ENCODE peak calls at places on chromosomes 12 and 14, in ten cellular contexts. One of them, this sample, is unnamed.

GRCh38 chr12:27548301-27549199 is 24.5 kb downstream of the PPFIBP1 start:
- DNase-seq in fibroblast of lung: no peak
- DNase-seq in LoVo: no peak
- DNase-seq in activated naive CD4-positive, alpha-beta T cell treated with anti-CD3 and anti-CD28 coated beads, Interleukin-2, amount 50 U/mL, for 72 hours: no peak
- DNase-seq in stimulated activated CD4-positive, alpha-beta T cell treated with anti-CD3 and anti-CD28 coated beads, Interleukin-1b, Interleukin-23, amount 100 ng/mL, for 24 hours: no peak
- DNase-seq in GM03348: no peak
- DNase-seq in Caki2: no peak
- DNase-seq in esophagus squamous epithelium: no peak
- DNase-seq in stimulated activated CD8-positive, alpha-beta memory T cell treated with anti-CD3 and anti-CD28 coated beads, Interleukin-4, amount 100 ng/mL, for 4 hours: no peak
- DNase-seq in activated gamma-delta T cell treated with Interleukin-2 at 50 U/mL for 16 hours: no peak
- DNase-seq in this sample: no peak

GRCh38 chr12:56286044-56286830 is 13.9 kb downstream of the CS start:
- DNase-seq in stimulated activated CD4-positive, alpha-beta T cell treated with anti-CD3 and anti-CD28 coated beads, Interleukin-1b, Interleukin-23, amount 100 ng/mL, for 24 hours: no peak
- DNase-seq in LoVo: no peak
- DNase-seq in fibroblast of lung: no peak
- DNase-seq in Caki2: peak; percentile 22
- DNase-seq in GM03348: no peak
- DNase-seq in activated naive CD4-positive, alpha-beta T cell treated with anti-CD3 and anti-CD28 coated beads, Interleukin-2, amount 50 U/mL, for 72 hours: no peak
- DNase-seq in stimulated activated CD8-positive, alpha-beta memory T cell treated with anti-CD3 and anti-CD28 coated beads, Interleukin-4, amount 100 ng/mL, for 4 hours: no peak
- DNase-seq in activated gamma-delta T cell treated with Interleukin-2 at 50 U/mL for 16 hours: no peak
- DNase-seq in esophagus squamous epithelium: no peak
- DNase-seq in this sample: no peak

GRCh38 chr12:1845427-1845826 is 25.1 kb downstream of the LRTM2 start:
- DNase-seq in LoVo: no peak
- DNase-seq in activated gamma-delta T cell treated with Interleukin-2 at 50 U/mL for 16 hours: no peak
- DNase-seq in activated naive CD4-positive, alpha-beta T cell treated with anti-CD3 and anti-CD28 coated beads, Interleukin-2, amount 50 U/mL, for 72 hours: no peak
- DNase-seq in stimulated activated CD8-positive, alpha-beta memory T cell treated with anti-CD3 and anti-CD28 coated beads, Interleukin-4, amount 100 ng/mL, for 4 hours: no peak
- DNase-seq in fibroblast of lung: no peak
- DNase-seq in GM03348: no peak
- DNase-seq in Caki2: no peak
- DNase-seq in stimulated activated CD4-positive, alpha-beta T cell treated with anti-CD3 and anti-CD28 coated beads, Interleukin-1b, Interleukin-23, amount 100 ng/mL, for 24 hours: no peak
- DNase-seq in esophagus squamous epithelium: no peak
- DNase-seq in this sample: no peak

GRCh38 chr14:102594514-102595175 is 2.2 kb downstream of the RCOR1 start:
- DNase-seq in GM03348: peak; percentile 78
- DNase-seq in stimulated activated CD4-positive, alpha-beta T cell treated with anti-CD3 and anti-CD28 coated beads, Interleukin-1b, Interleukin-23, amount 100 ng/mL, for 24 hours: no peak
- DNase-seq in Caki2: peak; percentile 45
- DNase-seq in fibroblast of lung: peak; percentile 74
- DNase-seq in activated naive CD4-positive, alpha-beta T cell treated with anti-CD3 and anti-CD28 coated beads, Interleukin-2, amount 50 U/mL, for 72 hours: peak; percentile 67
- DNase-seq in activated gamma-delta T cell treated with Interleukin-2 at 50 U/mL for 16 hours: peak; percentile 49
- DNase-seq in esophagus squamous epithelium: no peak
- DNase-seq in stimulated activated CD8-positive, alpha-beta memory T cell treated with anti-CD3 and anti-CD28 coated beads, Interleukin-4, amount 100 ng/mL, for 4 hours: peak; percentile 23
- DNase-seq in LoVo: peak; percentile 78
- DNase-seq in this sample: peak; percentile 90

GRCh38 chr12:132510111-132510724 is 20.3 kb downstream of the FBRSL1 start:
- DNase-seq in fibroblast of lung: no peak
- DNase-seq in stimulated activated CD8-positive, alpha-beta memory T cell treated with anti-CD3 and anti-CD28 coated beads, Interleukin-4, amount 100 ng/mL, for 4 hours: no peak
- DNase-seq in Caki2: no peak
- DNase-seq in stimulated activated CD4-positive, alpha-beta T cell treated with anti-CD3 and anti-CD28 coated beads, Interleukin-1b, Interleukin-23, amount 100 ng/mL, for 24 hours: no peak
- DNase-seq in LoVo: no peak
- DNase-seq in GM03348: no peak
- DNase-seq in activated gamma-delta T cell treated with Interleukin-2 at 50 U/mL for 16 hours: no peak
- DNase-seq in activated naive CD4-positive, alpha-beta T cell treated with anti-CD3 and anti-CD28 coated beads, Interleukin-2, amount 50 U/mL, for 72 hours: no peak
- DNase-seq in esophagus squamous epithelium: no peak
- DNase-seq in this sample: no peak

GRCh38 chr12:60112778-60113177 is 516.9 kb downstream of the SLC16A7 start:
- DNase-seq in fibroblast of lung: no peak
- DNase-seq in Caki2: no peak
- DNase-seq in LoVo: no peak
- DNase-seq in stimulated activated CD8-positive, alpha-beta memory T cell treated with anti-CD3 and anti-CD28 coated beads, Interleukin-4, amount 100 ng/mL, for 4 hours: no peak
- DNase-seq in activated gamma-delta T cell treated with Interleukin-2 at 50 U/mL for 16 hours: no peak
- DNase-seq in activated naive CD4-positive, alpha-beta T cell treated with anti-CD3 and anti-CD28 coated beads, Interleukin-2, amount 50 U/mL, for 72 hours: no peak
- DNase-seq in esophagus squamous epithelium: no peak
- DNase-seq in stimulated activated CD4-positive, alpha-beta T cell treated with anti-CD3 and anti-CD28 coated beads, Interleukin-1b, Interleukin-23, amount 100 ng/mL, for 24 hours: no peak
- DNase-seq in GM03348: no peak
- DNase-seq in this sample: no peak

GRCh38 chr12:123966596-123966995 is 6.0 kb downstream of the CCDC92 start:
- DNase-seq in stimulated activated CD8-positive, alpha-beta memory T cell treated with anti-CD3 and anti-CD28 coated beads, Interleukin-4, amount 100 ng/mL, for 4 hours: no peak
- DNase-seq in GM03348: peak; percentile 73
- DNase-seq in fibroblast of lung: peak; percentile 41
- DNase-seq in LoVo: no peak
- DNase-seq in activated naive CD4-positive, alpha-beta T cell treated with anti-CD3 and anti-CD28 coated beads, Interleukin-2, amount 50 U/mL, for 72 hours: no peak
- DNase-seq in Caki2: peak; percentile 6
- DNase-seq in stimulated activated CD4-positive, alpha-beta T cell treated with anti-CD3 and anti-CD28 coated beads, Interleukin-1b, Interleukin-23, amount 100 ng/mL, for 24 hours: no peak
- DNase-seq in esophagus squamous epithelium: no peak
- DNase-seq in activated gamma-delta T cell treated with Interleukin-2 at 50 U/mL for 16 hours: no peak
- DNase-seq in this sample: no peak

GRCh38 chr12:13959131-13959734 is 22.2 kb downstream of the GRIN2B start:
- DNase-seq in esophagus squamous epithelium: no peak
- DNase-seq in Caki2: peak; percentile 70
- DNase-seq in LoVo: peak; percentile 27
- DNase-seq in stimulated activated CD8-positive, alpha-beta memory T cell treated with anti-CD3 and anti-CD28 coated beads, Interleukin-4, amount 100 ng/mL, for 4 hours: no peak
- DNase-seq in stimulated activated CD4-positive, alpha-beta T cell treated with anti-CD3 and anti-CD28 coated beads, Interleukin-1b, Interleukin-23, amount 100 ng/mL, for 24 hours: no peak
- DNase-seq in activated gamma-delta T cell treated with Interleukin-2 at 50 U/mL for 16 hours: no peak
- DNase-seq in fibroblast of lung: no peak
- DNase-seq in activated naive CD4-positive, alpha-beta T cell treated with anti-CD3 and anti-CD28 coated beads, Interleukin-2, amount 50 U/mL, for 72 hours: no peak
- DNase-seq in GM03348: no peak
- DNase-seq in this sample: no peak

GRCh38 chr14:94689218-94689984 is 77.2 kb downstream of the SERPINA3 start:
- DNase-seq in GM03348: peak; percentile 93
- DNase-seq in Caki2: peak; percentile 39
- DNase-seq in activated gamma-delta T cell treated with Interleukin-2 at 50 U/mL for 16 hours: peak; percentile 16
- DNase-seq in stimulated activated CD8-positive, alpha-beta memory T cell treated with anti-CD3 and anti-CD28 coated beads, Interleukin-4, amount 100 ng/mL, for 4 hours: no peak
- DNase-seq in esophagus squamous epithelium: no peak
- DNase-seq in activated naive CD4-positive, alpha-beta T cell treated with anti-CD3 and anti-CD28 coated beads, Interleukin-2, amount 50 U/mL, for 72 hours: peak; percentile 85
- DNase-seq in fibroblast of lung: peak; percentile 48
- DNase-seq in LoVo: peak; percentile 37
- DNase-seq in stimulated activated CD4-positive, alpha-beta T cell treated with anti-CD3 and anti-CD28 coated beads, Interleukin-1b, Interleukin-23, amount 100 ng/mL, for 24 hours: peak; percentile 5
- DNase-seq in this sample: peak; percentile 71

GRCh38 chr14:87133073-87133815 is 859.7 kb downstream of the GALC start:
- DNase-seq in Caki2: peak; percentile 68
- DNase-seq in LoVo: no peak
- DNase-seq in activated gamma-delta T cell treated with Interleukin-2 at 50 U/mL for 16 hours: no peak
- DNase-seq in fibroblast of lung: peak; percentile 79
- DNase-seq in activated naive CD4-positive, alpha-beta T cell treated with anti-CD3 and anti-CD28 coated beads, Interleukin-2, amount 50 U/mL, for 72 hours: no peak
- DNase-seq in GM03348: peak; percentile 77
- DNase-seq in stimulated activated CD4-positive, alpha-beta T cell treated with anti-CD3 and anti-CD28 coated beads, Interleukin-1b, Interleukin-23, amount 100 ng/mL, for 24 hours: no peak
- DNase-seq in stimulated activated CD8-positive, alpha-beta memory T cell treated with anti-CD3 and anti-CD28 coated beads, Interleukin-4, amount 100 ng/mL, for 4 hours: no peak
- DNase-seq in esophagus squamous epithelium: no peak
- DNase-seq in this sample: no peak

GRCh38 chr12:122085571-122085970 is 7.0 kb downstream of the MLXIP start:
- DNase-seq in stimulated activated CD4-positive, alpha-beta T cell treated with anti-CD3 and anti-CD28 coated beads, Interleukin-1b, Interleukin-23, amount 100 ng/mL, for 24 hours: no peak
- DNase-seq in GM03348: no peak
- DNase-seq in LoVo: no peak
- DNase-seq in Caki2: no peak
- DNase-seq in activated gamma-delta T cell treated with Interleukin-2 at 50 U/mL for 16 hours: no peak
- DNase-seq in fibroblast of lung: no peak
- DNase-seq in stimulated activated CD8-positive, alpha-beta memory T cell treated with anti-CD3 and anti-CD28 coated beads, Interleukin-4, amount 100 ng/mL, for 4 hours: no peak
- DNase-seq in esophagus squamous epithelium: no peak
- DNase-seq in activated naive CD4-positive, alpha-beta T cell treated with anti-CD3 and anti-CD28 coated beads, Interleukin-2, amount 50 U/mL, for 72 hours: no peak
- DNase-seq in this sample: no peak

GRCh38 chr14:74563233-74563585 is 48.8 kb downstream of the LTBP2 start:
- DNase-seq in esophagus squamous epithelium: no peak
- DNase-seq in stimulated activated CD8-positive, alpha-beta memory T cell treated with anti-CD3 and anti-CD28 coated beads, Interleukin-4, amount 100 ng/mL, for 4 hours: no peak
- DNase-seq in activated naive CD4-positive, alpha-beta T cell treated with anti-CD3 and anti-CD28 coated beads, Interleukin-2, amount 50 U/mL, for 72 hours: no peak
- DNase-seq in stimulated activated CD4-positive, alpha-beta T cell treated with anti-CD3 and anti-CD28 coated beads, Interleukin-1b, Interleukin-23, amount 100 ng/mL, for 24 hours: no peak
- DNase-seq in GM03348: no peak
- DNase-seq in activated gamma-delta T cell treated with Interleukin-2 at 50 U/mL for 16 hours: no peak
- DNase-seq in Caki2: peak; percentile 56
- DNase-seq in fibroblast of lung: peak; percentile 91
- DNase-seq in LoVo: no peak
- DNase-seq in this sample: no peak

GRCh38 chr12:24012528-24012927 is 63.1 kb upstream of the SOX5 start:
- DNase-seq in stimulated activated CD8-positive, alpha-beta memory T cell treated with anti-CD3 and anti-CD28 coated beads, Interleukin-4, amount 100 ng/mL, for 4 hours: no peak
- DNase-seq in fibroblast of lung: peak; percentile 26
- DNase-seq in activated naive CD4-positive, alpha-beta T cell treated with anti-CD3 and anti-CD28 coated beads, Interleukin-2, amount 50 U/mL, for 72 hours: no peak
- DNase-seq in GM03348: no peak
- DNase-seq in Caki2: no peak
- DNase-seq in esophagus squamous epithelium: no peak
- DNase-seq in activated gamma-delta T cell treated with Interleukin-2 at 50 U/mL for 16 hours: no peak
- DNase-seq in LoVo: no peak
- DNase-seq in stimulated activated CD4-positive, alpha-beta T cell treated with anti-CD3 and anti-CD28 coated beads, Interleukin-1b, Interleukin-23, amount 100 ng/mL, for 24 hours: no peak
- DNase-seq in this sample: no peak

GRCh38 chr14:106372870-106373657 is 846.7 kb downstream of the TMEM121 start:
- DNase-seq in stimulated activated CD8-positive, alpha-beta memory T cell treated with anti-CD3 and anti-CD28 coated beads, Interleukin-4, amount 100 ng/mL, for 4 hours: peak; percentile 49
- DNase-seq in GM03348: peak; percentile 6
- DNase-seq in fibroblast of lung: no peak
- DNase-seq in activated gamma-delta T cell treated with Interleukin-2 at 50 U/mL for 16 hours: peak; percentile 77
- DNase-seq in esophagus squamous epithelium: no peak
- DNase-seq in Caki2: peak; percentile 26
- DNase-seq in stimulated activated CD4-positive, alpha-beta T cell treated with anti-CD3 and anti-CD28 coated beads, Interleukin-1b, Interleukin-23, amount 100 ng/mL, for 24 hours: peak; percentile 55
- DNase-seq in LoVo: peak; percentile 66
- DNase-seq in activated naive CD4-positive, alpha-beta T cell treated with anti-CD3 and anti-CD28 coated beads, Interleukin-2, amount 50 U/mL, for 72 hours: peak; percentile 90
- DNase-seq in this sample: peak; percentile 67

GRCh38 chr14:65438266-65438933 is 25.9 kb downstream of the FUT8 start:
- DNase-seq in stimulated activated CD4-positive, alpha-beta T cell treated with anti-CD3 and anti-CD28 coated beads, Interleukin-1b, Interleukin-23, amount 100 ng/mL, for 24 hours: no peak
- DNase-seq in LoVo: no peak
- DNase-seq in Caki2: no peak
- DNase-seq in activated naive CD4-positive, alpha-beta T cell treated with anti-CD3 and anti-CD28 coated beads, Interleukin-2, amount 50 U/mL, for 72 hours: no peak
- DNase-seq in GM03348: no peak
- DNase-seq in stimulated activated CD8-positive, alpha-beta memory T cell treated with anti-CD3 and anti-CD28 coated beads, Interleukin-4, amount 100 ng/mL, for 4 hours: no peak
- DNase-seq in esophagus squamous epithelium: no peak
- DNase-seq in fibroblast of lung: no peak
- DNase-seq in activated gamma-delta T cell treated with Interleukin-2 at 50 U/mL for 16 hours: no peak
- DNase-seq in this sample: peak; percentile 43